ENCODE peak calls at places on chromosome 4, in ten cellular contexts. P, W, Y, Z, K, A, L, G, Q and J are unnamed samples.

GRCh38 chr4:11073621-11074051 is 355.1 kb downstream of the HS3ST1 start:
- DNase-seq in P (peak), W (peak), Y (no peak), Z (peak), K (peak), A (no peak), L (no peak), G (peak), Q (peak), J (no peak)

GRCh38 chr4:72473434-72473900 is 95.6 kb downstream of the ADAMTS3 start:
- DNase-seq in P (no peak), W (peak), Y (no peak), Z (no peak), K (no peak), A (no peak), L (no peak), G (no peak), Q (peak), J (no peak)

GRCh38 chr4:37802068-37802666 is 24.3 kb upstream of the PGM2 start:
- DNase-seq in P (peak), W (no peak), Y (peak), Z (peak), K (no peak), A (no peak), L (peak), G (peak), Q (peak), J (peak)

GRCh38 chr4:80155286-80155982 is 41.9 kb upstream of the PRDM8 start:
- DNase-seq in P (no peak), W (no peak), Y (no peak), Z (no peak), K (no peak), A (no peak), L (no peak), G (no peak), Q (no peak), J (no peak)

GRCh38 chr4:188433916-188434315 is 294.7 kb downstream of the TRIML1 start:
- DNase-seq in P (no peak), W (no peak), Y (no peak), Z (no peak), K (no peak), A (no peak), L (no peak), G (no peak), Q (no peak), J (no peak)

GRCh38 chr4:84796388-84796787 is 170.1 kb downstream of the WDFY3 start:
- DNase-seq in P (no peak), W (no peak), Y (no peak), Z (no peak), K (no peak), A (no peak), L (no peak), G (no peak), Q (no peak), J (no peak)

GRCh38 chr4:37754410-37755185 is 68.4 kb upstream of the RELL1 start:
- DNase-seq in P (no peak), W (no peak), Y (no peak), Z (no peak), K (no peak), A (no peak), L (no peak), G (no peak), Q (peak), J (no peak)

GRCh38 chr4:76601791-76602190 is 166.8 kb downstream of the SHROOM3 start:
- DNase-seq in P (no peak), W (no peak), Y (no peak), Z (peak), K (no peak), A (no peak), L (no peak), G (no peak), Q (peak), J (no peak)

GRCh38 chr4:145045180-145045579 is 52.8 kb downstream of the ANAPC10 start:
- DNase-seq in P (no peak), W (no peak), Y (no peak), Z (no peak), K (no peak), A (no peak), L (no peak), G (no peak), Q (no peak), J (no peak)

GRCh38 chr4:10461091-10461849 is 4.0 kb upstream of the ZNF518B start:
- DNase-seq in P (peak), W (peak), Y (no peak), Z (peak), K (peak), A (peak), L (peak), G (peak), Q (peak), J (no peak)

GRCh38 chr4:76681996-76682395 is 215.9 kb downstream of the SOWAHB start:
- DNase-seq in P (no peak), W (no peak), Y (no peak), Z (no peak), K (no peak), A (no peak), L (no peak), G (no peak), Q (no peak), J (no peak)

GRCh38 chr4:89661490-89661889 is 175.5 kb downstream of the SNCA start:
- DNase-seq in P (no peak), W (no peak), Y (peak), Z (peak), K (no peak), A (no peak), L (no peak), G (no peak), Q (no peak), J (no peak)

GRCh38 chr4:165464338-165464737 is 85.5 kb downstream of the CPE start:
- DNase-seq in P (no peak), W (no peak), Y (no peak), Z (no peak), K (no peak), A (no peak), L (no peak), G (no peak), Q (no peak), J (no peak)

GRCh38 chr4:120466429-120466828 is 399.8 kb upstream of the MAD2L1 start:
- DNase-seq in P (no peak), W (no peak), Y (no peak), Z (no peak), K (no peak), A (no peak), L (no peak), G (no peak), Q (peak), J (no peak)

GRCh38 chr4:95155759-95156451 is 392.9 kb downstream of the UNC5C start:
- DNase-seq in P (no peak), W (peak), Y (peak), Z (peak), K (no peak), A (no peak), L (no peak), G (no peak), Q (peak), J (no peak)

GRCh38 chr4:38759077-38759789 is 23.6 kb downstream of the TLR10 start:
- DNase-seq in P (peak), W (peak), Y (peak), Z (peak), K (peak), A (peak), L (no peak), G (peak), Q (peak), J (peak)

GRCh38 chr4:167622481-167623240 is 388.4 kb upstream of the SPOCK3 start:
- DNase-seq in P (peak), W (peak), Y (peak), Z (peak), K (no peak), A (peak), L (peak), G (peak), Q (peak), J (peak)